ENCODE peak calls at places on chromosome 1, in eight cellular contexts. C, P, L, I, U, F, O and N are unnamed samples.

GRCh38 chr1:39047374-39048229 is 21.5 kb downstream of the NDUFS5 start:
- DNase-seq in I (peak), L (peak), F (no peak), C (no peak), O (no peak), P (no peak), U (no peak), N (peak)

GRCh38 chr1:14626869-14627607 is 28.6 kb downstream of the KAZN start:
- DNase-seq in U (no peak), L (no peak), P (no peak), O (no peak), C (no peak), I (no peak), F (no peak), N (no peak)

GRCh38 chr1:115133440-115133839 is 44.1 kb upstream of the TSPAN2 start:
- DNase-seq in L (peak), U (no peak), O (no peak), F (no peak), C (no peak), P (no peak), I (peak), N (no peak)

GRCh38 chr1:157595356-157595755 is 2.5 kb downstream of the FCRL4 start:
- DNase-seq in U (no peak), L (no peak), F (no peak), P (no peak), C (no peak), O (peak), I (no peak), N (no peak)

GRCh38 chr1:27301582-27302199 is 20.3 kb upstream of the TMEM222 start:
- DNase-seq in U (no peak), C (no peak), F (no peak), I (no peak), L (no peak), P (no peak), O (no peak), N (no peak)

GRCh38 chr1:42392255-42392654 is 11.7 kb downstream of the RIMKLA start:
- DNase-seq in I (no peak), O (no peak), U (no peak), P (no peak), L (no peak), C (no peak), F (no peak), N (peak)

GRCh38 chr1:73176902-73177301 is 894.6 kb upstream of the NEGR1 start:
- DNase-seq in L (no peak), P (no peak), I (no peak), C (no peak), O (peak), U (no peak), F (no peak), N (no peak)

GRCh38 chr1:90925928-90926869 is 95.6 kb downstream of the ZNF644 start:
- DNase-seq in C (no peak), P (no peak), L (peak), O (peak), F (no peak), U (no peak), I (peak), N (peak)

GRCh38 chr1:53293123-53293522 is 34.7 kb downstream of the LRP8 start:
- DNase-seq in P (no peak), I (peak), L (peak), U (no peak), C (no peak), O (no peak), F (no peak), N (no peak)

GRCh38 chr1:112998592-112999235 is 42.7 kb upstream of the SLC16A1 start:
- DNase-seq in P (no peak), C (no peak), U (no peak), F (no peak), L (peak), O (no peak), I (peak), N (no peak)